ENCODE peak calls at places on chromosome 11, in eight cellular contexts. One of them, this sample, is unnamed.

GRCh38 chr11:11622772-11623531 is 1.1 kb upstream of the GALNT18 start:
- DNase-seq in A549: no peak
- DNase-seq in upper lobe of right lung: no peak
- DNase-seq in PC-3: no peak
- DNase-seq in cardiac muscle cell: no peak
- DNase-seq in GM12865: no peak
- DNase-seq in psoas muscle: no peak
- DNase-seq in dorsolateral prefrontal cortex: no peak
- DNase-seq in this sample: no peak

GRCh38 chr11:70540196-70540595 is 141.9 kb downstream of the CTTN start:
- DNase-seq in A549: no peak
- DNase-seq in upper lobe of right lung: peak; percentile 45
- DNase-seq in PC-3: no peak
- DNase-seq in cardiac muscle cell: no peak
- DNase-seq in GM12865: no peak
- DNase-seq in psoas muscle: peak; percentile 26
- DNase-seq in dorsolateral prefrontal cortex: no peak
- DNase-seq in this sample: no peak

GRCh38 chr11:13324709-13325108 is 47.1 kb downstream of the BMAL1 start:
- DNase-seq in A549: no peak
- DNase-seq in upper lobe of right lung: no peak
- DNase-seq in PC-3: no peak
- DNase-seq in cardiac muscle cell: no peak
- DNase-seq in GM12865: no peak
- DNase-seq in psoas muscle: no peak
- DNase-seq in dorsolateral prefrontal cortex: no peak
- DNase-seq in this sample: no peak

GRCh38 chr11:70364198-70364597 is 34.1 kb upstream of the CTTN start:
- DNase-seq in A549: no peak
- DNase-seq in upper lobe of right lung: no peak
- DNase-seq in PC-3: no peak
- DNase-seq in cardiac muscle cell: no peak
- DNase-seq in GM12865: no peak
- DNase-seq in psoas muscle: no peak
- DNase-seq in dorsolateral prefrontal cortex: no peak
- DNase-seq in this sample: no peak

GRCh38 chr11:62602141-62603071 is 741 bp upstream of the MTA2 start:
- DNase-seq in A549: peak; percentile 37
- DNase-seq in upper lobe of right lung: peak; percentile 85
- DNase-seq in PC-3: peak; percentile 76
- DNase-seq in cardiac muscle cell: peak; percentile 72
- DNase-seq in GM12865: no peak
- DNase-seq in psoas muscle: peak; percentile 85
- DNase-seq in dorsolateral prefrontal cortex: peak; percentile 45
- DNase-seq in this sample: peak; percentile 19

GRCh38 chr11:74846770-74847169 is 98.1 kb downstream of the RNF169 start:
- DNase-seq in A549: no peak
- DNase-seq in upper lobe of right lung: no peak
- DNase-seq in PC-3: peak; percentile 43
- DNase-seq in cardiac muscle cell: no peak
- DNase-seq in GM12865: no peak
- DNase-seq in psoas muscle: no peak
- DNase-seq in dorsolateral prefrontal cortex: no peak
- DNase-seq in this sample: no peak

GRCh38 chr11:120229451-120230424 is 10.2 kb upstream of the POU2F3 start:
- DNase-seq in A549: peak; percentile 20
- DNase-seq in upper lobe of right lung: no peak
- DNase-seq in PC-3: peak; percentile 64
- DNase-seq in cardiac muscle cell: peak; percentile 34
- DNase-seq in GM12865: peak; percentile 33
- DNase-seq in psoas muscle: no peak
- DNase-seq in dorsolateral prefrontal cortex: no peak
- DNase-seq in this sample: peak; percentile 50

GRCh38 chr11:72684236-72684912 is 10.2 kb upstream of the PDE2A start:
- DNase-seq in A549: peak; percentile 76
- DNase-seq in upper lobe of right lung: no peak
- DNase-seq in PC-3: peak; percentile 82
- DNase-seq in cardiac muscle cell: peak; percentile 76
- DNase-seq in GM12865: peak; percentile 71
- DNase-seq in psoas muscle: peak; percentile 86
- DNase-seq in dorsolateral prefrontal cortex: no peak
- DNase-seq in this sample: peak; percentile 73

GRCh38 chr11:64382586-64382985 is 23.6 kb downstream of the RPS6KA4 start:
- DNase-seq in A549: no peak
- DNase-seq in upper lobe of right lung: no peak
- DNase-seq in PC-3: no peak
- DNase-seq in cardiac muscle cell: no peak
- DNase-seq in GM12865: no peak
- DNase-seq in psoas muscle: no peak
- DNase-seq in dorsolateral prefrontal cortex: no peak
- DNase-seq in this sample: peak; percentile 37

GRCh38 chr11:86958259-86958658 is 3.1 kb upstream of the FZD4 start:
- DNase-seq in A549: no peak
- DNase-seq in upper lobe of right lung: no peak
- DNase-seq in PC-3: no peak
- DNase-seq in cardiac muscle cell: peak; percentile 51
- DNase-seq in GM12865: no peak
- DNase-seq in psoas muscle: no peak
- DNase-seq in dorsolateral prefrontal cortex: no peak
- DNase-seq in this sample: no peak

GRCh38 chr11:78015878-78016277 is 7.2 kb downstream of the KCTD14 start:
- DNase-seq in A549: no peak
- DNase-seq in upper lobe of right lung: no peak
- DNase-seq in PC-3: no peak
- DNase-seq in cardiac muscle cell: no peak
- DNase-seq in GM12865: no peak
- DNase-seq in psoas muscle: no peak
- DNase-seq in dorsolateral prefrontal cortex: no peak
- DNase-seq in this sample: no peak

GRCh38 chr11:86940122-86940777 is 14.9 kb downstream of the FZD4 start:
- DNase-seq in A549: no peak
- DNase-seq in upper lobe of right lung: no peak
- DNase-seq in PC-3: peak; percentile 76
- DNase-seq in cardiac muscle cell: peak; percentile 59
- DNase-seq in GM12865: no peak
- DNase-seq in psoas muscle: peak; percentile 78
- DNase-seq in dorsolateral prefrontal cortex: no peak
- DNase-seq in this sample: no peak

GRCh38 chr11:65279713-65280459 is 18.1 kb downstream of the POLA2 start:
- DNase-seq in A549: peak; percentile 84
- DNase-seq in upper lobe of right lung: no peak
- DNase-seq in PC-3: peak; percentile 93
- DNase-seq in cardiac muscle cell: no peak
- DNase-seq in GM12865: peak; percentile 75
- DNase-seq in psoas muscle: peak; percentile 58
- DNase-seq in dorsolateral prefrontal cortex: no peak
- DNase-seq in this sample: peak; percentile 75

DNA sequence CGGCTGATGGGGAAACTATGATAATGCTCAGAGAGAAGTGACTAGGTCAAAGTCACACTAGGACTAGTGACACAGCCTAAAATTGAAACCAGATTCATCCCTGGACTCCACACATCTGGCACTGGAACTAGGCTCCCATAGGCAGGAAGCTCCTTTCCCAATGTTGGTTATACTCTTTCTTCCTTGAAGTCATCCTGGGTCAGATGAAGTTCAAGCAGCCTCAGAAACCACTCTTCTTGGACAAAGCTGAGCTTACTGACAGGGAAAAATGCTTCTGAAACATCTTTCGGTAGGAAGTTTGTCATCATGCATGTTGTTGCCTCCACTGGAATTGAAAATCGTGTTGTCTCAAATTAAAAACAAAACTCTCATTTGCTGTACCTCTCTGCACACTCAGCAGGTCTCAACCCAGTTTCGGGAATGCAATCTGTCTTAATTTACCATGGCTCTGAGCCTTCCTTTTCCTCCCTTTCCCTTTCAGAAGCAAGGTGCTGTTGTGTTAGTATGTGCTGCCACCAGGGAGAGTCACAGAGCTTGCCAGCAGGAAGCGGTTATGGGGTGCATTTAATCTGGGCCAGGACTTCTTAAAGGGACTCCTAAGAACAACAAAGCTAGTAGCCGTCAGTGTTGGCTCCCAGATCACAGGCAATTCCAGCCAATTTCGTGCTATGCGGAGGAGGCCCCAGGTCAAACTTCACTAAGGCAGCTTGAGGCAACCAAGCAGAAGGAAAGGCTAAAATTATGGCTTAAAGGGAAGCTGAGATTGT is 384.8 kb downstream of the TENM4 start:
- DNase-seq in A549: no peak
- DNase-seq in upper lobe of right lung: no peak
- DNase-seq in PC-3: no peak
- DNase-seq in cardiac muscle cell: no peak
- DNase-seq in GM12865: no peak
- DNase-seq in psoas muscle: no peak
- DNase-seq in dorsolateral prefrontal cortex: no peak
- DNase-seq in this sample: no peak
- TF ChIP-seq CTCF in A549: no peak
- TF ChIP-seq CTCF in upper lobe of right lung: no peak
- TF ChIP-seq CTCF in PC-3: peak; percentile 12
- TF ChIP-seq CTCF in cardiac muscle cell: peak; percentile 15
- TF ChIP-seq CTCF in GM12865: no peak
- TF ChIP-seq CTCF in psoas muscle: no peak
- TF ChIP-seq CTCF in dorsolateral prefrontal cortex: no peak
- TF ChIP-seq CTCF in this sample: no peak

GRCh38 chr11:113242060-113242459 is 72.3 kb upstream of the TTC12 start:
- DNase-seq in A549: no peak
- DNase-seq in upper lobe of right lung: no peak
- DNase-seq in PC-3: no peak
- DNase-seq in cardiac muscle cell: no peak
- DNase-seq in GM12865: no peak
- DNase-seq in psoas muscle: no peak
- DNase-seq in dorsolateral prefrontal cortex: no peak
- DNase-seq in this sample: no peak

GRCh38 chr11:113240790-113241189 is 73.6 kb upstream of the TTC12 start:
- DNase-seq in A549: no peak
- DNase-seq in upper lobe of right lung: no peak
- DNase-seq in PC-3: no peak
- DNase-seq in cardiac muscle cell: no peak
- DNase-seq in GM12865: no peak
- DNase-seq in psoas muscle: no peak
- DNase-seq in dorsolateral prefrontal cortex: no peak
- DNase-seq in this sample: no peak

GRCh38 chr11:113242767-113243397 is 71.5 kb upstream of the TTC12 start:
- DNase-seq in A549: no peak
- DNase-seq in upper lobe of right lung: no peak
- DNase-seq in PC-3: no peak
- DNase-seq in cardiac muscle cell: no peak
- DNase-seq in GM12865: peak; percentile 23
- DNase-seq in psoas muscle: no peak
- DNase-seq in dorsolateral prefrontal cortex: no peak
- DNase-seq in this sample: peak; percentile 49

GRCh38 chr11:113240389-113240788 is 74.0 kb upstream of the TTC12 start:
- DNase-seq in A549: no peak
- DNase-seq in upper lobe of right lung: no peak
- DNase-seq in PC-3: no peak
- DNase-seq in cardiac muscle cell: no peak
- DNase-seq in GM12865: no peak
- DNase-seq in psoas muscle: no peak
- DNase-seq in dorsolateral prefrontal cortex: no peak
- DNase-seq in this sample: no peak

GRCh38 chr11:113241190-113242051 is 73.0 kb upstream of the TTC12 start:
- DNase-seq in A549: no peak
- DNase-seq in upper lobe of right lung: no peak
- DNase-seq in PC-3: no peak
- DNase-seq in cardiac muscle cell: no peak
- DNase-seq in GM12865: no peak
- DNase-seq in psoas muscle: no peak
- DNase-seq in dorsolateral prefrontal cortex: no peak
- DNase-seq in this sample: no peak
- TF ChIP-seq CTCF in A549: no peak
- TF ChIP-seq CTCF in upper lobe of right lung: no peak
- TF ChIP-seq CTCF in PC-3: no peak
- TF ChIP-seq CTCF in cardiac muscle cell: no peak
- TF ChIP-seq CTCF in GM12865: no peak
- TF ChIP-seq CTCF in psoas muscle: no peak
- TF ChIP-seq CTCF in dorsolateral prefrontal cortex: no peak
- TF ChIP-seq CTCF in this sample: no peak

GRCh38 chr11:69114362-69114761 is 41.4 kb upstream of the SMIM38 start:
- DNase-seq in A549: no peak
- DNase-seq in upper lobe of right lung: no peak
- DNase-seq in PC-3: no peak
- DNase-seq in cardiac muscle cell: no peak
- DNase-seq in GM12865: no peak
- DNase-seq in psoas muscle: no peak
- DNase-seq in dorsolateral prefrontal cortex: no peak
- DNase-seq in this sample: no peak
- TF ChIP-seq CTCF in A549: no peak
- TF ChIP-seq CTCF in upper lobe of right lung: no peak
- TF ChIP-seq CTCF in PC-3: no peak
- TF ChIP-seq CTCF in cardiac muscle cell: no peak
- TF ChIP-seq CTCF in GM12865: no peak
- TF ChIP-seq CTCF in psoas muscle: no peak
- TF ChIP-seq CTCF in dorsolateral prefrontal cortex: no peak
- TF ChIP-seq CTCF in this sample: no peak

GRCh38 chr11:27414644-27415043 is 51.6 kb upstream of the CCDC34 start:
- DNase-seq in A549: no peak
- DNase-seq in upper lobe of right lung: no peak
- DNase-seq in PC-3: no peak
- DNase-seq in cardiac muscle cell: no peak
- DNase-seq in GM12865: no peak
- DNase-seq in psoas muscle: no peak
- DNase-seq in dorsolateral prefrontal cortex: no peak
- DNase-seq in this sample: no peak

GRCh38 chr11:27420722-27421572 is 51.6 kb downstream of the LGR4 start:
- DNase-seq in A549: no peak
- DNase-seq in upper lobe of right lung: no peak
- DNase-seq in PC-3: no peak
- DNase-seq in cardiac muscle cell: no peak
- DNase-seq in GM12865: no peak
- DNase-seq in psoas muscle: no peak
- DNase-seq in dorsolateral prefrontal cortex: no peak
- DNase-seq in this sample: no peak

GRCh38 chr11:27413218-27413617 is 50.2 kb upstream of the CCDC34 start:
- DNase-seq in A549: no peak
- DNase-seq in upper lobe of right lung: no peak
- DNase-seq in PC-3: no peak
- DNase-seq in cardiac muscle cell: no peak
- DNase-seq in GM12865: no peak
- DNase-seq in psoas muscle: no peak
- DNase-seq in dorsolateral prefrontal cortex: no peak
- DNase-seq in this sample: no peak

GRCh38 chr11:27420217-27420616 is 52.4 kb downstream of the LGR4 start:
- DNase-seq in A549: no peak
- DNase-seq in upper lobe of right lung: no peak
- DNase-seq in PC-3: no peak
- DNase-seq in cardiac muscle cell: no peak
- DNase-seq in GM12865: no peak
- DNase-seq in psoas muscle: no peak
- DNase-seq in dorsolateral prefrontal cortex: no peak
- DNase-seq in this sample: no peak

DNA sequence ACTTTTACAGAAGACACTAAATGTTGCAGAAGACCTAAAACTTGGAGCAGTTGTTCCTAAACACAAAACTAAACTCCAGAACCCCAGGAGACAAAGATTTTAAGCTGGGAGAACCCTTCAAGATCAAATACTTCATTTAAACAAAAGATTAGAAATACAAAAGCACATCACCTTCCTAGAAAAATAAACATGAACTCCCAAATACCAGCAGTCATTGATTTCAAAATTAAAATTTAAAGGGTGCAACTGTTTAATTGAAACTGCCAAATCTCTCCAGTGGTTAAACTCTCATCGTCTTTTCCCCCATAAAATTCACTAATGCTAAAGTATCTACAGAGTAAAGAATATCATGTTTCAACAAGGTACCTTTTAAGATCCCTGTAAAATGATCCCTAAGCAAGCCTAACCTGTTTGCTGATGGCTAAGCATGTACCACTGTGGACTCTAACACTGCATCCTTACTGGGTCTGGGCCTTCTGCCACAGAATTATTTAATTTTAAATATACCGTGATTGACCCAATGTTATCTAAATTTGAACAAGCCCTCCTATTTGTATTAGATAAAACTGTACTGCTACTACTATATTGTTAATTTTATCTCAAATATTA is 53.7 kb upstream of the CCDC34 start:
- DNase-seq in A549: no peak
- DNase-seq in upper lobe of right lung: no peak
- DNase-seq in PC-3: peak; percentile 75
- DNase-seq in cardiac muscle cell: no peak
- DNase-seq in GM12865: no peak
- DNase-seq in psoas muscle: no peak
- DNase-seq in dorsolateral prefrontal cortex: no peak
- DNase-seq in this sample: no peak
- TF ChIP-seq CTCF in A549: no peak
- TF ChIP-seq CTCF in upper lobe of right lung: no peak
- TF ChIP-seq CTCF in PC-3: no peak
- TF ChIP-seq CTCF in cardiac muscle cell: no peak
- TF ChIP-seq CTCF in GM12865: no peak
- TF ChIP-seq CTCF in psoas muscle: no peak
- TF ChIP-seq CTCF in dorsolateral prefrontal cortex: no peak
- TF ChIP-seq CTCF in this sample: no peak

This sample was measured in activated CD8-positive, alpha-beta T cell treated with anti-CD3 and anti-CD28 coated beads for 36 hours.